ENCODE peak calls at places on chromosome 19, in five cellular contexts. M, A, J, Y and T are unnamed samples.

GRCh38 chr19:39307233-39307821 is 11.1 kb downstream of the IFNL1 start:
- DNase-seq in M (no peak), A (no peak), J (no peak), Y (no peak), T (no peak)

GRCh38 chr19:41951686-41952172 is 7.4 kb downstream of the RABAC1 start:
- DNase-seq in M (no peak), A (peak), J (peak), Y (peak), T (peak)

GRCh38 chr19:2084993-2085720 is 11.0 kb downstream of the MOB3A start:
- DNase-seq in M (peak), A (peak), J (peak), Y (no peak), T (no peak)

GRCh38 chr19:47109541-47110375 is 3.8 kb downstream of the ZC3H4 start:
- DNase-seq in M (no peak), A (peak), J (peak), Y (peak), T (no peak)

GRCh38 chr19:7366701-7367420 is 18.1 kb downstream of the ARHGEF18 start:
- DNase-seq in M (no peak), A (no peak), J (peak), Y (peak), T (no peak)

GRCh38 chr19:7861619-7862412 is 12.4 kb downstream of the PRR36 start:
- DNase-seq in M (no peak), A (no peak), J (no peak), Y (no peak), T (no peak)

GRCh38 chr19:56837492-56837891 is 3.0 kb downstream of the PEG3 start:
- DNase-seq in M (no peak), A (no peak), J (no peak), Y (no peak), T (peak)

GRCh38 chr19:5585461-5586299 is 17.9 kb upstream of the TINCR start:
- DNase-seq in M (no peak), A (no peak), J (no peak), Y (no peak), T (no peak)

GRCh38 chr19:33676999-33677665 is 55.4 kb downstream of the CHST8 start:
- DNase-seq in M (no peak), A (no peak), J (no peak), Y (no peak), T (no peak)

GRCh38 chr19:55206664-55207500 is 2.4 kb downstream of the PTPRH start:
- DNase-seq in M (no peak), A (no peak), J (no peak), Y (peak), T (peak)

DNA sequence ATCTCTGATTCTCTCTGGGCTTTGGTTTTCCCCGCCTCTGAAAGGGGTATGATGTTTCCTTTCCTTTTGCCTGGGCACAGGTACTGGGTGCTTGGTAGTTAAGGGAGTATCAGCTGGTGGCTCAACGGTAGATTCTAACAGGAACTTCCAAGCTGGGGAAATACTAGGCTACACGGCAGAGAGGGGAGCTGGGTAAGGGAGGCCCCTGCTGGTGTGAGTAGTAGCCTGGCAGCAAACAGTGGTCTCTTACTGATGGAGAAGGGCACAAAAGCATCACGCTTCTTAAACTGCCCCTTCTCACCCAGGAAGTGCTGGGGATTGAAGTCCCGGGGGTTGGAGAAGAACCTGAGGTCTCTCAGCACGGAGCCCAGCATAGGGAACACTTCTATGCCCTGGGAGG is 26.9 kb upstream of the CYP2A7 start:
- DNase-seq in M (no peak), A (peak), J (no peak), Y (no peak), T (no peak)
- TF ChIP-seq CTCF in M (no peak), A (no peak), J (no peak), Y (no peak), T (no peak)

GRCh38 chr19:10655457-10656312 is 1.5 kb downstream of the ILF3 start:
- DNase-seq in M (no peak), A (no peak), J (peak), Y (peak), T (no peak)
- TF ChIP-seq CTCF in M (no peak), A (no peak), J (peak), Y (peak), T (no peak)

DNA sequence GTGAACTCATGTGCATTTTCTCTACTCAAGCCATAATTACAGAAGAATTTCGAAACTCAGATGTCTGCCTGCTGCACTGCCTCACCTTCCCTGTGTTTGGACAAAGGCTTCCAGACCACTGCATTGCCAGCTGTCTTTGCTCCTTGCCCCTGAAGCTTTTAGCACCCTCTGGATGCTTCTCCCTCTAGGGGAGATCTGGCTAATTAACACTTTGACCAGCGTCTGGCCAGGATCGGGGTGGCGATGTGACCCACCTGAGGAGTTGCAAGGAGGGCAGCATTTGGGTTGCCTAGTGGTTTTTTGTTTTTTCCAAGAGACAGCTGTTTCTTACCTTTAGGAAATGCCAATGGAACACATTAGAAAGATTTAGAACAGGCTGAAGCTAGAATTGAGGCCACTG is 127.7 kb upstream of the ZNF536 start:
- DNase-seq in M (no peak), A (no peak), J (no peak), Y (no peak), T (no peak)
- TF ChIP-seq CTCF in M (no peak), A (no peak), J (no peak), Y (no peak), T (no peak)

GRCh38 chr19:19637523-19638251 is 5.8 kb downstream of the GMIP start:
- DNase-seq in M (no peak), A (no peak), J (no peak), Y (no peak), T (no peak)
- TF ChIP-seq CTCF in M (no peak), A (no peak), J (peak), Y (no peak), T (no peak)

GRCh38 chr19:19260842-19261241 is 12.3 kb downstream of the TM6SF2 start:
- DNase-seq in M (no peak), A (no peak), J (no peak), Y (no peak), T (no peak)
- TF ChIP-seq CTCF in M (no peak), A (no peak), J (no peak), Y (no peak), T (no peak)

GRCh38 chr19:10251792-10252694 is at the start of gene MRPL4:
- DNase-seq in M (peak), A (peak), J (peak), Y (peak), T (peak)
- TF ChIP-seq CTCF in M (no peak), A (no peak), J (no peak), Y (no peak), T (no peak)

GRCh38 chr19:35739275-35740107 is 2.8 kb downstream of the IGFLR1 start:
- DNase-seq in M (no peak), A (no peak), J (no peak), Y (no peak), T (no peak)

GRCh38 chr19:35742121-35742724 is at the start of gene IGFLR1:
- DNase-seq in M (no peak), A (peak), J (peak), Y (no peak), T (no peak)

GRCh38 chr19:35740108-35740422 is 2.2 kb downstream of the IGFLR1 start:
- DNase-seq in M (no peak), A (no peak), J (no peak), Y (no peak), T (no peak)

GRCh38 chr19:35740423-35741215 is 1.6 kb downstream of the IGFLR1 start:
- DNase-seq in M (peak), A (peak), J (peak), Y (peak), T (peak)

GRCh38 chr19:35741216-35741541 is 1.1 kb downstream of the IGFLR1 start:
- DNase-seq in M (no peak), A (no peak), J (no peak), Y (no peak), T (no peak)
- TF ChIP-seq CTCF in M (no peak), A (no peak), J (no peak), Y (no peak), T (no peak)

GRCh38 chr19:18252370-18252717 is 21.9 kb downstream of the IQCN start:
- DNase-seq in M (no peak), A (no peak), J (no peak), Y (no peak), T (no peak)

GRCh38 chr19:18253130-18253529 is 21.1 kb downstream of the IQCN start:
- DNase-seq in M (no peak), A (no peak), J (no peak), Y (no peak), T (no peak)

GRCh38 chr19:18257503-18258470 is 16.5 kb downstream of the IQCN start:
- DNase-seq in M (no peak), A (no peak), J (no peak), Y (no peak), T (no peak)

GRCh38 chr19:18253716-18254115 is 20.5 kb downstream of the IQCN start:
- DNase-seq in M (no peak), A (no peak), J (peak), Y (no peak), T (no peak)

DNA sequence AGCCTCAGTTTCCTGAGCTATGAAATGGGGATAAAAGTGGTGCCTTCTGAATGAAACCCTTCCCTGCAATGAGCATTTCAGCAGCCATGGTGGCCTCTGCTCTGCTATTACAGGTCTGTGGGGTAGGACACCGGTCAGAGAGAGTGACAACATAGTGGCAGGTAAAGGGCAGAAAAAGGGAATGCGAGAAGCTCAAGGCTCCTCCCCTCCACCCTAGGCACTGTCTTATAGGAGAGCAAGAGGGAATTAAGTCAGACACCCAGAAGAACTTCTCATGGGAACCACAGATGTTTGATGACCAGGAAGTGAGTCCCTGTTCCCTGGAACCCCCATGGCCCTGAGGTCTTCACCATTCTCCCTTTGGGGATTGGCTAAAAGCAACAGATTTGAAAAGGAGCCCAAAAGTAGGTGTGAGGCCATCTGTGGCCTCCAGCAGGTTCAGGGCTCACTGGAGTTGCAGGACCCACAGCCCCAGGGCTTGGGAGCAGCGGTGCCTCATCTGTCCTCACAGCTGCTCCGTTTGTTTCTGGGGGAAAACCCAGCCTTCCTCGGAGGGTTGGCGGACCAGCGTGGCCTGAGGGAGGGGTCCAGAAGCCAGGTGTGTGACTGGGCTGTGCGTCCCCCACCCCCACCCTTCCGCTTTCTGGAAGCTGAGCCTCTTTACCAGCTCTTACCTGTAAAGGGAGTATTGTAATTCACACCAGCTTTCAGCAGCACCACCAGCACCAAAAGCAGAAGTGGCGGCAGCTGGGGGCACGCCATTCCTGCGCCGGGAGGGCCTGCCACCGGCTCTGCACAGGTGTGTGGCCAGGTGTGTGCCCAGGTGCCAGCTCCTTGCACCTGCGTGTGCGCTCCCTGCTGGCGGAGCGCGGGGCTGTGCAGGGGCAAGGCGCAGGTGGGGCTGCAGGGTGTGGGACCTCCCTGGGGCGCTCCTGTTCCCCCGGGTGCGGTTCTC is 19.4 kb downstream of the IQCN start:
- DNase-seq in M (no peak), A (no peak), J (peak), Y (no peak), T (no peak)
- TF ChIP-seq CTCF in M (peak), A (no peak), J (peak), Y (no peak), T (no peak)